ENCODE peak calls at places on chromosomes 4 and X, in eight cellular contexts. O is mammary epithelial cell, T is hepatocyte, R is AG04450, E is tibial artery, J is pancreas, U is breast epithelium, K is WERI-Rb-1. M is an unnamed sample.

GRCh38 chr4:12595489-12595888 is 888.7 kb downstream of the RAB28 start:
- DNase-seq in U (no peak), O (no peak), T (no peak), K (peak), E (no peak), J (no peak), R (no peak), M (no peak)

GRCh38 chr4:140260227-140260626 is 106.2 kb upstream of the MAML3 start:
- DNase-seq in K (no peak), O (peak), J (no peak), E (no peak), T (peak), U (no peak), R (peak), M (no peak)

GRCh38 chrX:53263597-53264094 is 17.7 kb downstream of the IQSEC2 start:
- DNase-seq in E (no peak), K (no peak), T (no peak), R (no peak), U (no peak), O (peak), J (no peak), M (no peak)

GRCh38 chr4:155889036-155889793 is 14.3 kb upstream of the TDO2 start:
- DNase-seq in O (peak), J (no peak), K (no peak), R (peak), T (peak), E (no peak), U (no peak), M (no peak)

GRCh38 chrX:50971390-50971789 is 60.9 kb downstream of the BMP15 start:
- DNase-seq in J (no peak), K (no peak), E (no peak), U (no peak), T (no peak), O (peak), R (no peak), M (no peak)

GRCh38 chrX:111164728-111165127 is 68.7 kb downstream of the PAK3 start:
- DNase-seq in E (no peak), J (no peak), O (no peak), R (no peak), T (peak), K (peak), U (no peak), M (no peak)

GRCh38 chr4:68390205-68390604 is 40.3 kb upstream of the YTHDC1 start:
- DNase-seq in J (no peak), O (no peak), U (no peak), T (no peak), R (no peak), E (no peak), K (no peak), M (no peak)

GRCh38 chr4:52931238-52931637 is 69.1 kb downstream of the RASL11B start:
- DNase-seq in R (no peak), E (no peak), J (no peak), O (no peak), K (no peak), U (no peak), T (no peak), M (no peak)

GRCh38 chr4:179709961-179710624 is 2267.9 kb upstream of the AGA start:
- DNase-seq in K (no peak), J (no peak), U (no peak), R (no peak), E (no peak), O (no peak), T (no peak), M (no peak)

GRCh38 chr4:78645853-78646757 is 94.5 kb downstream of the ANXA3 start:
- DNase-seq in O (peak), J (no peak), K (no peak), E (peak), T (peak), U (peak), R (peak), M (peak)

GRCh38 chrX:100995469-100995868 is 26.0 kb downstream of the ARL13A start:
- DNase-seq in J (no peak), R (peak), U (no peak), E (no peak), O (peak), K (no peak), T (peak), M (no peak)

GRCh38 chrX:25154168-25154567 is 138.4 kb upstream of the ARX start:
- DNase-seq in R (no peak), U (no peak), J (no peak), K (no peak), E (no peak), T (no peak), O (no peak), M (no peak)

GRCh38 chrX:9285342-9285771 is 179.5 kb upstream of the TBL1X start:
- DNase-seq in R (no peak), T (no peak), E (no peak), K (no peak), O (no peak), J (no peak), U (no peak), M (no peak)

GRCh38 chr4:179624768-179625181 is 2182.5 kb upstream of the AGA start:
- DNase-seq in K (no peak), U (no peak), T (peak), R (peak), O (no peak), J (peak), E (no peak), M (peak)

GRCh38 chr4:119049342-119049741 is 86.3 kb upstream of the MYOZ2 start:
- DNase-seq in E (no peak), R (no peak), O (no peak), K (no peak), T (no peak), U (no peak), J (no peak), M (no peak)

GRCh38 chrX:85243761-85244410 is at the start of the genes SATL1 and ZNF711:
- DNase-seq in R (no peak), E (peak), K (peak), O (peak), U (peak), T (peak), J (peak), M (peak)

GRCh38 chrX:151019837-151020236 is 36.7 kb downstream of the HMGB3 start:
- DNase-seq in R (peak), O (peak), E (no peak), U (no peak), J (no peak), T (peak), K (no peak), M (no peak)

GRCh38 chr4:37889849-37890500 is 909 bp upstream of the TBC1D1 start:
- DNase-seq in U (no peak), K (no peak), R (no peak), J (no peak), O (no peak), E (peak), T (peak), M (no peak)

GRCh38 chr4:24885342-24885741 is 27.5 kb downstream of the CCDC149 start:
- DNase-seq in T (no peak), O (no peak), R (no peak), K (no peak), J (no peak), E (no peak), U (no peak), M (no peak)

GRCh38 chr4:64598068-64598467 is 188.8 kb upstream of the TECRL start:
- DNase-seq in K (no peak), U (no peak), O (no peak), R (no peak), J (no peak), T (no peak), E (no peak), M (no peak)

GRCh38 chr4:73103799-73104503 is 34.4 kb upstream of the COX18 start:
- DNase-seq in U (no peak), J (no peak), K (no peak), T (peak), O (no peak), R (no peak), E (no peak), M (no peak)

GRCh38 chrX:1126738-1127137 is 85.7 kb downstream of the CRLF2 start:
- DNase-seq in T (no peak), U (no peak), O (no peak), R (no peak), J (no peak), E (peak), K (no peak), M (no peak)

GRCh38 chr4:183398298-183399129 is 45.9 kb upstream of the CDKN2AIP start:
- DNase-seq in U (no peak), K (peak), O (peak), T (peak), R (peak), E (peak), J (peak), M (peak)

GRCh38 chrX:81120270-81120935 is 81.3 kb downstream of the HMGN5 start:
- DNase-seq in O (no peak), U (no peak), R (no peak), T (no peak), J (no peak), E (no peak), K (peak), M (no peak)

GRCh38 chrX:118839334-118839958 is 15.8 kb downstream of the ZCCHC12 start:
- DNase-seq in E (peak), U (peak), O (peak), R (no peak), K (peak), T (peak), J (peak), M (peak)

GRCh38 chr4:145821771-145822170 is 116.9 kb downstream of the ZNF827 start:
- DNase-seq in K (no peak), R (no peak), J (no peak), E (no peak), O (no peak), T (no peak), U (no peak), M (no peak)

GRCh38 chr4:25847329-25847728 is 15.5 kb downstream of the SEL1L3 start:
- DNase-seq in E (no peak), J (no peak), T (no peak), U (no peak), R (no peak), O (no peak), K (no peak), M (no peak)

GRCh38 chr4:122476126-122476525 is 19.6 kb upstream of the IL2 start:
- DNase-seq in U (no peak), T (no peak), O (no peak), J (no peak), E (no peak), R (no peak), K (no peak), M (no peak)
- TF ChIP-seq CTCF in U (no peak), T (no peak), O (no peak), J (no peak), E (no peak), R (no peak), K (no peak), M (no peak)

GRCh38 chr4:42397256-42397634 is at the start of gene SHISA3:
- DNase-seq in O (no peak), J (peak), T (peak), E (no peak), U (no peak), K (peak), R (no peak), M (no peak)

GRCh38 chr4:42395595-42395994 is 1.7 kb upstream of the SHISA3 start:
- DNase-seq in K (no peak), R (no peak), O (no peak), U (no peak), T (no peak), J (no peak), E (no peak), M (no peak)

GRCh38 chr4:42397635-42398447 is 553 bp downstream of the SHISA3 start:
- DNase-seq in O (peak), E (no peak), U (no peak), K (peak), R (no peak), J (peak), T (peak), M (no peak)

GRCh38 chr4:42398448-42399355 is 1.4 kb downstream of the SHISA3 start:
- DNase-seq in K (peak), T (peak), U (no peak), O (no peak), J (no peak), R (no peak), E (no peak), M (no peak)

DNA sequence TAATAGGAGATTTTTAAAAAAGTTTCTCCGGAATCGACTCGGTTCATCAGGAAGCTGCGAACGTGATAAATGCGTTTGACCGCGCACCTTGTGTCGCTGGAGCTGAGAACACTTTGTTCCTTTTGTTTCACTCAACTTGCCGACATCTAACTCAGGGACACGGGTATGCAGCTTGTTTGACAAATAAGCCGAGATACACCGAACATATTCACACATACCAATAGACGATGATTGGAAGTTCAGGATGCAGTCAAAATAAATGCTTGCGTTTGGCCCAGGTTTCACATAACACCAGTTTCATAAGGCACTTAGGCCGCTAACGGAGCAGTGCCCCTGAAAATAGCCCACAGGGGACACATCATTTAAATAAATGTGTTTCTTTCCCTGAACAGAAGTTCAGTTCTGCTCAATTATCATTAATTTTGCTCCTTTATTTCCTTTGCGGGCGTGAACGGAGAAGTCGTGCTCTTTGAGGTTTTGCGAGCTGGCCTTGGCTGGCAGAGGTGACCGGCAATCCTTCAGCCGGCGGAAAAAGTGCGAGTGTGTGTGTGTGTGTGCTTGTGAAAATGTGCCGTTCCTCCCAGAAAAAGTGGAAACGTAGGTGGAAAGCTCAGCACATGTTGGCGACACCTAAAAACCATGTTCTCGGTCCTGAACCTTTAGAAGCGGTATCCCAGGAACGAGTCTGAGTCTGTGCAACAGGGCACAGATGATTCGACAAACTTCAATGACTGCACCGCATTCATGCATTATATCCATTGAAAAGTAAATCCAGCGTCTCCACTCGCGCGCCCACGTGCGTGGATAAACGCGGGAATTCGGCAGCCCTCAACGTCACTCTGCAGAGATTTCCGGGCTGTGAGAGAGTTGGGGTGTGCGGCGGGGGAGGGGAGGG is 680 bp upstream of the SHISA3 start:
- DNase-seq in R (no peak), T (no peak), J (no peak), U (no peak), O (no peak), E (no peak), K (no peak), M (no peak)
- H3K4me3 ChIP-seq in R (peak), T (peak), J (peak), U (peak), O (no peak), E (peak), K (no peak), M (peak)

GRCh38 chrX:73943900-73944581 is 359.9 kb upstream of the ZCCHC13 start:
- DNase-seq in R (peak), T (peak), O (peak), U (peak), K (peak), J (peak), E (peak), M (peak)

GRCh38 chrX:73944582-73944947 is 359.4 kb upstream of the ZCCHC13 start:
- DNase-seq in K (no peak), O (no peak), U (no peak), E (no peak), R (no peak), J (no peak), T (peak), M (no peak)

GRCh38 chrX:73943572-73943899 is 360.4 kb upstream of the ZCCHC13 start:
- DNase-seq in R (no peak), T (no peak), K (no peak), J (no peak), E (no peak), U (no peak), O (peak), M (no peak)

DNA sequence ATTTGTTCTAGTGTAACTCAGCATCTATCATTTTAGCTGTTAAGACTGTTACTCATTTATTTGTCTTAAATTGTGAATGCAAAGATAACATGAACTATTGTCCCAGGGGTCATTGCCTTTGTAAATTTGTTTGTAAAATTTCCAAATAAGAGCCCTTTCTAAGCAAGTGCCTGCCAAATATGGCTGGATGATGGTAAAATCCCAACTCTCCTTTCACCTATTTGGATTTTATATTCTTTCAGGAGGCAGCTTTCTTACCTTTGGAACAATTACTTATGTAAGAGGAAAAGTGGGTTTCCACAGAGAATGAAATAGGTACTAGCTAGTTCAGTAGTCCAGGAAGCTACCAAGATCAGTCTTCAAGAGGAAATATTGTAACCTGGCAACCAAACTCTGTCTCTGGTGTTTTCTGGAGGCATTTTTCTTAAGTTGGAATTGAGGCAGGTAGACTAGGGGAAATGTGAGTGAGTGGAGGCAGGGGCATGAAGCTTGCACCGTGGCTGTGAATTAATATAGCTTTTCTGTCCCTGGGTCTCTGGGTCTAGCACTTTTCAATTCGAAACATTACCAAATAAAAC is 363.0 kb upstream of the ZCCHC13 start:
- DNase-seq in J (no peak), E (no peak), U (no peak), K (no peak), R (no peak), T (no peak), O (no peak), M (no peak)
- H3K27ac ChIP-seq in J (no peak), E (no peak), U (no peak), K (no peak), R (no peak), T (no peak), O (no peak), M (no peak)

GRCh38 chrX:17007134-17007768 is 60.8 kb downstream of the REPS2 start:
- DNase-seq in E (no peak), K (peak), O (peak), R (no peak), U (no peak), J (no peak), T (no peak), M (no peak)
- TF ChIP-seq CTCF in E (peak), K (peak), O (peak), R (peak), U (no peak), J (no peak), T (peak), M (no peak)

DNA sequence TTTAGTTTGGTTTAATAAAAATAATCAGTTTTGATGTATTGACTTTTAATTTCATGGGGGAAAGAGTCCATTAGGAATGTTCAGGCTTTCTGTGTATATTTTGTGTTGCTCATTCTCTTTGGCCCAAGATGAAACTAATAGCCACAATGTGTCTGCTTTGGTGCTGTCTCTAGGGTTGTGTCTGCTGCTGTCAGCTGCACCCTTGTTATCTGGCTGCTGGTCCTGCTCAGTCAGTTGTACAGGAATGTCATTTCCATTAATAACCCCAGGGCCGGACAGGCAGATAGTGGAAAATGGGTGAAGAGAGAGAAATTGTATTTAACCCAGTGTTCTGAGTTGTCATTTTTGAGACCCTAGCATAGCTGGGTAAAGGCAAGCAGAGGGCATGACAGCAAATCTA is 115.1 kb downstream of the PHEX start:
- DNase-seq in E (no peak), J (no peak), R (no peak), O (no peak), U (no peak), T (no peak), K (no peak), M (no peak)
- H3K4me3 ChIP-seq in E (no peak), J (no peak), R (no peak), O (no peak), U (no peak), T (no peak), K (no peak), M (no peak)